ENCODE peak calls at places on chromosomes 11 and 22, in seven cellular contexts. One of them, this sample, is unnamed.
A peak's percentile ranks its signal among the peaks of the same experiment; 100 is the strongest.

GRCh38 chr11:67268036-67268683 is 1.9 kb downstream of the GRK2 start:
- DNase-seq in transverse colon: peak; percentile 54
- DNase-seq in body of pancreas: no peak
- DNase-seq in endodermal cell: no peak
- DNase-seq in gastrocnemius medialis: no peak
- DNase-seq in ovary: no peak
- DNase-seq in K562: no peak
- DNase-seq in this sample: no peak

GRCh38 chr11:79078999-79079398 is 361.8 kb downstream of the TENM4 start:
- DNase-seq in transverse colon: no peak
- DNase-seq in body of pancreas: peak; percentile 37
- DNase-seq in endodermal cell: no peak
- DNase-seq in gastrocnemius medialis: peak; percentile 26
- DNase-seq in ovary: no peak
- DNase-seq in K562: no peak
- DNase-seq in this sample: no peak

GRCh38 chr11:6655790-6656580 is at the start of gene DCHS1:
- DNase-seq in transverse colon: peak; percentile 26
- DNase-seq in body of pancreas: no peak
- DNase-seq in endodermal cell: peak; percentile 77
- DNase-seq in gastrocnemius medialis: no peak
- DNase-seq in ovary: peak; percentile 65
- DNase-seq in K562: peak; percentile 83
- DNase-seq in this sample: peak; percentile 78

GRCh38 chr22:23769321-23769965 is 1.7 kb upstream of the CHCHD10 start:
- DNase-seq in transverse colon: no peak
- DNase-seq in body of pancreas: no peak
- DNase-seq in endodermal cell: no peak
- DNase-seq in gastrocnemius medialis: no peak
- DNase-seq in ovary: no peak
- DNase-seq in K562: no peak
- DNase-seq in this sample: no peak

GRCh38 chr22:23849009-23850006 is 8.4 kb upstream of the SLC2A11 start:
- DNase-seq in transverse colon: peak; percentile 90
- DNase-seq in body of pancreas: peak; percentile 86
- DNase-seq in endodermal cell: peak; percentile 99
- DNase-seq in gastrocnemius medialis: peak; percentile 77
- DNase-seq in ovary: peak; percentile 85
- DNase-seq in K562: peak; percentile 82
- DNase-seq in this sample: no peak

GRCh38 chr22:36860017-36860416 is 789 bp upstream of the NCF4 start:
- DNase-seq in transverse colon: no peak
- DNase-seq in body of pancreas: no peak
- DNase-seq in endodermal cell: no peak
- DNase-seq in gastrocnemius medialis: no peak
- DNase-seq in ovary: no peak
- DNase-seq in K562: no peak
- DNase-seq in this sample: no peak

GRCh38 chr11:99068832-99069231 is 48.1 kb downstream of the CNTN5 start:
- DNase-seq in transverse colon: no peak
- DNase-seq in body of pancreas: no peak
- DNase-seq in endodermal cell: no peak
- DNase-seq in gastrocnemius medialis: no peak
- DNase-seq in ovary: no peak
- DNase-seq in K562: no peak
- DNase-seq in this sample: no peak

GRCh38 chr11:64734786-64735761 is 8.9 kb downstream of the RASGRP2 start:
- DNase-seq in transverse colon: no peak
- DNase-seq in body of pancreas: no peak
- DNase-seq in endodermal cell: no peak
- DNase-seq in gastrocnemius medialis: no peak
- DNase-seq in ovary: no peak
- DNase-seq in K562: no peak
- DNase-seq in this sample: no peak

GRCh38 chr22:19524170-19525115 is at the start of gene CLDN5:
- DNase-seq in transverse colon: no peak
- DNase-seq in body of pancreas: no peak
- DNase-seq in endodermal cell: peak; percentile 89
- DNase-seq in gastrocnemius medialis: no peak
- DNase-seq in ovary: peak; percentile 30
- DNase-seq in K562: peak; percentile 69
- DNase-seq in this sample: no peak

GRCh38 chr11:61699737-61700160 is 19.6 kb downstream of the DAGLA start:
- DNase-seq in transverse colon: peak; percentile 72
- DNase-seq in body of pancreas: peak; percentile 86
- DNase-seq in endodermal cell: no peak
- DNase-seq in gastrocnemius medialis: peak; percentile 68
- DNase-seq in ovary: no peak
- DNase-seq in K562: no peak
- DNase-seq in this sample: no peak

GRCh38 chr11:89521294-89521693 is 30.1 kb upstream of the NOX4 start:
- DNase-seq in transverse colon: no peak
- DNase-seq in body of pancreas: no peak
- DNase-seq in endodermal cell: no peak
- DNase-seq in gastrocnemius medialis: no peak
- DNase-seq in ovary: no peak
- DNase-seq in K562: no peak
- DNase-seq in this sample: no peak

GRCh38 chr11:117868088-117868487 is 8.4 kb downstream of the FXYD6 start:
- DNase-seq in transverse colon: no peak
- DNase-seq in body of pancreas: no peak
- DNase-seq in endodermal cell: no peak
- DNase-seq in gastrocnemius medialis: no peak
- DNase-seq in ovary: no peak
- DNase-seq in K562: no peak
- DNase-seq in this sample: no peak

GRCh38 chr22:30864441-30865420 is 103.8 kb downstream of the MORC2 start:
- DNase-seq in transverse colon: no peak
- DNase-seq in body of pancreas: no peak
- DNase-seq in endodermal cell: no peak
- DNase-seq in gastrocnemius medialis: no peak
- DNase-seq in ovary: no peak
- DNase-seq in K562: no peak
- DNase-seq in this sample: peak; percentile 44

GRCh38 chr22:24801906-24802504 is 4.0 kb upstream of the SGSM1 start:
- DNase-seq in transverse colon: no peak
- DNase-seq in body of pancreas: no peak
- DNase-seq in endodermal cell: no peak
- DNase-seq in gastrocnemius medialis: no peak
- DNase-seq in ovary: no peak
- DNase-seq in K562: no peak
- DNase-seq in this sample: no peak

GRCh38 chr11:27694992-27695391 is 5.3 kb downstream of the BDNF start:
- DNase-seq in transverse colon: no peak
- DNase-seq in body of pancreas: no peak
- DNase-seq in endodermal cell: no peak
- DNase-seq in gastrocnemius medialis: no peak
- DNase-seq in ovary: no peak
- DNase-seq in K562: no peak
- DNase-seq in this sample: no peak

GRCh38 chr11:69009441-69010211 is 3.4 kb downstream of the MRGPRF start:
- DNase-seq in transverse colon: no peak
- DNase-seq in body of pancreas: no peak
- DNase-seq in endodermal cell: peak; percentile 44
- DNase-seq in gastrocnemius medialis: no peak
- DNase-seq in ovary: peak; percentile 52
- DNase-seq in K562: no peak
- DNase-seq in this sample: peak; percentile 65

GRCh38 chr22:48431536-48432315 is 1395.9 kb downstream of the BRD1 start:
- DNase-seq in transverse colon: no peak
- DNase-seq in body of pancreas: no peak
- DNase-seq in endodermal cell: no peak
- DNase-seq in gastrocnemius medialis: no peak
- DNase-seq in ovary: peak; percentile 1
- DNase-seq in K562: peak; percentile 7
- DNase-seq in this sample: no peak

DNA sequence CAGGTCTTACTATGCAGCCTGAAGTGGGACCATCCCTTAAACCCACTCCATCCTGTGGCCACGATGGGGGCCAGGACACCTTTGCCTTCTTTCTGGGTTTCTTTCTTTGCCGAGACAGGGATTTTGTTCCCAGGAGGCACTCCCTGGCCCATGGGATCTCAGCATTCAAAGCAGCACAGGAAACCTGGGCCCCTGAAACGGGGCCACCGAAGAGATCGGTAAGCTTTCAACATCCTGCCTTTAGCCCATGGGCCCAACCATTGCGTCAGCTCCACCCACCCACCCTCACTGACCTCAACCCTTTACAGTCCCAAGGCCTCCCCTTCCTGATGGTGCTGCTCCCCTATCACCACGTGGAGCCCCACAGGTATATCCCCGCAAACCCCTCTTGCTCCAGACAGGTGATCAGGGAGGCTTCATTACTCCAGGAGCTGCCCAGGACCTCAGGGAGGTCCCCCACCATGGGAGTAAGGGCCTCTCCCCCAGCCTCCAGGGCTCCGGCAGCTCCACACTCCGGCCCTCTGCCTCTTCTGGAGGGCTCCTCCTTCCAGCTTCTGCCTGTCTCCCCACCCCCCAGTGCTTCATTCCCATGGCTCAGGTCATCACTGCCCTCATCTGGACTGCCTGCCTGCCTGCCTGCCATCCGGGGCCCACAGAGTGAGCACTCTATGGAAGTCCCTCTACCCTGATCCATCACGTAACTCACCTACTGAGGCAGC is 42.0 kb upstream of the TUB start:
- DNase-seq in transverse colon: no peak
- DNase-seq in body of pancreas: no peak
- DNase-seq in endodermal cell: no peak
- DNase-seq in gastrocnemius medialis: no peak
- DNase-seq in ovary: no peak
- DNase-seq in K562: no peak
- DNase-seq in this sample: peak; percentile 57
- H3K27ac ChIP-seq in transverse colon: no peak overlapping the region
- H3K27ac ChIP-seq in body of pancreas: no peak overlapping the region
- H3K27ac ChIP-seq in endodermal cell: no peak overlapping the region
- H3K27ac ChIP-seq in gastrocnemius medialis: no peak overlapping the region
- H3K27ac ChIP-seq in ovary: no peak overlapping the region
- H3K27ac ChIP-seq in K562: no peak overlapping the region
- H3K27ac ChIP-seq in this sample: no peak overlapping the region

DNA sequence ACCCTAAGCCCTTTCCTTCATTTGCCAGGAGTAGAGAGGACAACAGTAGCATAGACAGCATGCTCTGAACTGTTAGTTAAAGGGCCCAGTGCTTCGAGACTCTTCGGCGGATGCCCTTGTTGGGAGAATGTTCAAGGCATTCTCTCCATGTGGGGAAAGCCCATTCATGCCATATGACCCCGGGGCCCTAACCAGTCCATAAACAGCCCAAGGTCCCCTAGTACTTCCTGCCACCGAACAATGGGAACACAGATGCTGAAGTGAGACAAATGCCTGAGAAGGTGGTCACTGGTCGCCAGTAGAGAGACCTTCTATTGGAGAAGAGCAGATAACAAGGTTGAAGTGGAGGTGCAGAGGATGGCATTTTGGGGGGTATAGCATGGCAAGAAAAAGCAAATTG is 80.7 kb downstream of the FLI1 start:
- DNase-seq in transverse colon: no peak
- DNase-seq in body of pancreas: no peak
- DNase-seq in endodermal cell: no peak
- DNase-seq in gastrocnemius medialis: no peak
- DNase-seq in ovary: no peak
- DNase-seq in K562: no peak
- DNase-seq in this sample: no peak
- H3K27ac ChIP-seq in transverse colon: no peak overlapping the region
- H3K27ac ChIP-seq in body of pancreas: no peak overlapping the region
- H3K27ac ChIP-seq in endodermal cell: no peak overlapping the region
- H3K27ac ChIP-seq in gastrocnemius medialis: no peak overlapping the region
- H3K27ac ChIP-seq in ovary: no peak overlapping the region
- H3K27ac ChIP-seq in K562: no peak overlapping the region
- H3K27ac ChIP-seq in this sample: no peak overlapping the region

GRCh38 chr22:50455201-50455600 is 19.6 kb downstream of the SBF1 start:
- DNase-seq in transverse colon: no peak
- DNase-seq in body of pancreas: no peak
- DNase-seq in endodermal cell: no peak
- DNase-seq in gastrocnemius medialis: no peak
- DNase-seq in ovary: no peak
- DNase-seq in K562: no peak
- DNase-seq in this sample: no peak

GRCh38 chr22:50456026-50456425 is 18.8 kb downstream of the SBF1 start:
- DNase-seq in transverse colon: no peak
- DNase-seq in body of pancreas: no peak
- DNase-seq in endodermal cell: no peak
- DNase-seq in gastrocnemius medialis: no peak
- DNase-seq in ovary: no peak
- DNase-seq in K562: no peak
- DNase-seq in this sample: no peak

GRCh38 chr22:50456466-50457234 is 18.2 kb downstream of the SBF1 start:
- DNase-seq in transverse colon: no peak
- DNase-seq in body of pancreas: no peak
- DNase-seq in endodermal cell: peak; percentile 74
- DNase-seq in gastrocnemius medialis: no peak
- DNase-seq in ovary: no peak
- DNase-seq in K562: no peak
- DNase-seq in this sample: no peak

GRCh38 chr22:50454556-50455075 is 20.2 kb downstream of the SBF1 start:
- DNase-seq in transverse colon: no peak
- DNase-seq in body of pancreas: no peak
- DNase-seq in endodermal cell: no peak
- DNase-seq in gastrocnemius medialis: no peak
- DNase-seq in ovary: no peak
- DNase-seq in K562: no peak
- DNase-seq in this sample: no peak

GRCh38 chr22:50452649-50453048 is 22.2 kb downstream of the SBF1 start:
- DNase-seq in transverse colon: no peak
- DNase-seq in body of pancreas: no peak
- DNase-seq in endodermal cell: no peak
- DNase-seq in gastrocnemius medialis: no peak
- DNase-seq in ovary: no peak
- DNase-seq in K562: no peak
- DNase-seq in this sample: no peak
- H3K27ac ChIP-seq in transverse colon: no peak overlapping the region
- H3K27ac ChIP-seq in body of pancreas: no peak overlapping the region
- H3K27ac ChIP-seq in endodermal cell: no peak overlapping the region
- H3K27ac ChIP-seq in gastrocnemius medialis: no peak overlapping the region
- H3K27ac ChIP-seq in ovary: no peak overlapping the region
- H3K27ac ChIP-seq in K562: peak overlapping the region; percentile 31
- H3K27ac ChIP-seq in this sample: no peak overlapping the region

GRCh38 chr22:32571764-32572163 is 97.2 kb downstream of the FBXO7 start:
- DNase-seq in transverse colon: no peak
- DNase-seq in body of pancreas: no peak
- DNase-seq in endodermal cell: no peak
- DNase-seq in gastrocnemius medialis: no peak
- DNase-seq in ovary: no peak
- DNase-seq in K562: no peak
- DNase-seq in this sample: no peak

GRCh38 chr22:32574397-32574796 is 99.8 kb downstream of the FBXO7 start:
- DNase-seq in transverse colon: no peak
- DNase-seq in body of pancreas: no peak
- DNase-seq in endodermal cell: no peak
- DNase-seq in gastrocnemius medialis: no peak
- DNase-seq in ovary: no peak
- DNase-seq in K562: no peak
- DNase-seq in this sample: no peak

GRCh38 chr22:32574957-32575893 is 100.6 kb downstream of the FBXO7 start:
- DNase-seq in transverse colon: no peak
- DNase-seq in body of pancreas: no peak
- DNase-seq in endodermal cell: no peak
- DNase-seq in gastrocnemius medialis: no peak
- DNase-seq in ovary: no peak
- DNase-seq in K562: no peak
- DNase-seq in this sample: no peak

GRCh38 chr22:32573991-32574390 is 99.4 kb downstream of the FBXO7 start:
- DNase-seq in transverse colon: no peak
- DNase-seq in body of pancreas: no peak
- DNase-seq in endodermal cell: no peak
- DNase-seq in gastrocnemius medialis: peak; percentile 18
- DNase-seq in ovary: no peak
- DNase-seq in K562: no peak
- DNase-seq in this sample: no peak

GRCh38 chr22:32572741-32573140 is 98.1 kb downstream of the FBXO7 start:
- DNase-seq in transverse colon: no peak
- DNase-seq in body of pancreas: no peak
- DNase-seq in endodermal cell: no peak
- DNase-seq in gastrocnemius medialis: no peak
- DNase-seq in ovary: no peak
- DNase-seq in K562: peak; percentile 36
- DNase-seq in this sample: no peak
- H3K27ac ChIP-seq in transverse colon: no peak overlapping the region
- H3K27ac ChIP-seq in body of pancreas: no peak overlapping the region
- H3K27ac ChIP-seq in endodermal cell: no peak overlapping the region
- H3K27ac ChIP-seq in gastrocnemius medialis: no peak overlapping the region
- H3K27ac ChIP-seq in ovary: no peak overlapping the region
- H3K27ac ChIP-seq in K562: peak overlapping the region; percentile 62
- H3K27ac ChIP-seq in this sample: no peak overlapping the region